ENCODE peak calls at places on chromosome 4, in six cellular contexts. U is H9, E is H1, F is IMR-90, D is trophoblast cell, K is mesenchymal stem cell. X is an unnamed sample. For H3K79me1, the result is how much of the 10 kb centered on the place peaks cover.

GRCh38 chr4:102620697-102621497 is 119.7 kb downstream of the NFKB1 start:
- DNase-seq in F (peak), U (no peak), E (no peak), D (peak), K (peak), X (peak)

GRCh38 chr4:119040711-119041185 is 94.9 kb upstream of the MYOZ2 start:
- DNase-seq in E (no peak), F (peak), K (peak), D (peak), U (peak), X (no peak)

GRCh38 chr4:134089885-134090284 is 111.7 kb downstream of the PABPC4L start:
- DNase-seq in K (no peak), D (peak), U (no peak), F (no peak), E (no peak), X (no peak)

GRCh38 chr4:32142075-32142474 is 1421.9 kb downstream of the PCDH7 start:
- DNase-seq in D (no peak), F (no peak), K (no peak), U (no peak), E (no peak), X (no peak)

GRCh38 chr4:152100378-152101201 is 339.8 kb upstream of the GATB start:
- DNase-seq in U (no peak), D (no peak), F (no peak), E (no peak), K (no peak), X (no peak)

GRCh38 chr4:76388160-76388908 is 32.6 kb downstream of the CCDC158 start:
- DNase-seq in F (no peak), U (no peak), K (no peak), D (peak), E (no peak), X (no peak)

GRCh38 chr4:74433043-74433442 is 11.9 kb upstream of the AREG start:
- DNase-seq in D (peak), U (no peak), K (no peak), F (peak), E (no peak), X (no peak)

GRCh38 chr4:48967626-48968025 is 18.4 kb upstream of the CWH43 start:
- DNase-seq in D (peak), K (no peak), U (no peak), E (no peak), F (peak), X (no peak)

GRCh38 chr4:4647041-4647440 is 105.2 kb upstream of the STX18 start:
- DNase-seq in D (no peak), K (no peak), E (no peak), F (peak), U (no peak), X (no peak)

GRCh38 chr4:11625206-11625605 is 196.5 kb upstream of the HS3ST1 start:
- DNase-seq in F (no peak), D (no peak), K (no peak), U (no peak), E (no peak), X (no peak)

GRCh38 chr4:65665951-65666523 is 4.3 kb downstream of the EPHA5 start:
- DNase-seq in E (no peak), F (no peak), K (peak), D (no peak), U (no peak), X (peak)

GRCh38 chr4:20028694-20029093 is 223.0 kb upstream of the SLIT2 start:
- DNase-seq in E (no peak), D (no peak), K (no peak), F (peak), U (no peak), X (no peak)

GRCh38 chr4:86174496-86174895 is 185.4 kb downstream of the MAPK10 start:
- DNase-seq in D (no peak), E (no peak), F (no peak), K (no peak), U (no peak), X (no peak)

GRCh38 chr4:181745933-181746627 is 497.1 kb upstream of the TENM3 start:
- DNase-seq in E (no peak), K (no peak), F (no peak), U (no peak), D (peak), X (no peak)

GRCh38 chr4:1183985-1184773 is 11.8 kb upstream of the SPON2 start:
- DNase-seq in D (no peak), K (no peak), U (no peak), F (no peak), E (no peak), X (no peak)

GRCh38 chr4:56288663-56289062 is 98.6 kb downstream of the AASDH start:
- DNase-seq in F (no peak), E (no peak), K (no peak), U (no peak), D (no peak), X (no peak)

GRCh38 chr4:184358521-184359232 is 115.7 kb downstream of the IRF2 start:
- DNase-seq in E (no peak), F (no peak), D (no peak), K (no peak), U (peak), X (no peak)

GRCh38 chr4:77073981-77074865 is 1.6 kb downstream of the CCNI start:
- DNase-seq in K (no peak), D (peak), U (no peak), F (no peak), E (no peak), X (no peak)

GRCh38 chr4:86942185-86942666 is 7.4 kb downstream of the AFF1 start:
- DNase-seq in U (no peak), E (no peak), F (peak), D (peak), K (peak), X (no peak)

GRCh38 chr4:163895369-163896005 is 401.0 kb downstream of the TMA16 start:
- DNase-seq in K (no peak), E (no peak), F (no peak), D (no peak), U (no peak), X (no peak)

GRCh38 chr4:16836324-16836723 is 62.1 kb downstream of the LDB2 start:
- DNase-seq in F (no peak), D (no peak), U (no peak), E (no peak), K (no peak), X (no peak)

GRCh38 chr4:48653217-48654014 is 126.7 kb downstream of the FRYL start:
- DNase-seq in U (no peak), K (peak), E (no peak), D (peak), F (peak), X (peak)

GRCh38 chr4:182653596-182653995 is 263.6 kb downstream of the DCTD start:
- DNase-seq in U (no peak), D (no peak), E (no peak), F (peak), K (no peak), X (no peak)

GRCh38 chr4:64617813-64618212 is 208.6 kb upstream of the TECRL start:
- DNase-seq in U (no peak), E (no peak), F (no peak), D (peak), K (no peak), X (no peak)

GRCh38 chr4:1597021-1597931 is 86.8 kb downstream of the FAM53A start:
- DNase-seq in F (no peak), E (no peak), D (no peak), U (no peak), K (no peak), X (no peak)

GRCh38 chr4:136751530-136751929 is 780.8 kb downstream of the PCDH18 start:
- DNase-seq in E (no peak), U (no peak), F (peak), K (no peak), D (no peak), X (no peak)

GRCh38 chr4:85925071-85925470 is 434.8 kb downstream of the MAPK10 start:
- DNase-seq in D (no peak), E (no peak), F (no peak), U (no peak), K (no peak), X (no peak)

GRCh38 chr4:47662975-47663374 is 174.9 kb downstream of the CORIN start:
- DNase-seq in F (no peak), U (no peak), D (peak), E (no peak), K (no peak), X (no peak)

GRCh38 chr4:158018090-158018808 is 154.6 kb downstream of the GASK1B start:
- DNase-seq in E (no peak), U (no peak), K (no peak), F (no peak), D (no peak), X (no peak)

GRCh38 chr4:44760142-44760898 is 34.0 kb upstream of the GNPDA2 start:
- DNase-seq in E (no peak), U (no peak), D (peak), K (peak), F (peak), X (peak)

GRCh38 chr4:150297861-150298474 is 219.7 kb downstream of the DCLK2 start:
- DNase-seq in D (peak), U (no peak), K (peak), E (no peak), F (peak), X (peak)

GRCh38 chr4:109186458-109186945 is 116.0 kb downstream of the COL25A1 start:
- DNase-seq in U (no peak), D (no peak), F (no peak), K (no peak), E (no peak), X (no peak)

GRCh38 chr4:17811078-17811603 is 362 bp downstream of the NCAPG start:
- DNase-seq in F (no peak), K (no peak), E (no peak), U (no peak), D (no peak), X (no peak)

DNA sequence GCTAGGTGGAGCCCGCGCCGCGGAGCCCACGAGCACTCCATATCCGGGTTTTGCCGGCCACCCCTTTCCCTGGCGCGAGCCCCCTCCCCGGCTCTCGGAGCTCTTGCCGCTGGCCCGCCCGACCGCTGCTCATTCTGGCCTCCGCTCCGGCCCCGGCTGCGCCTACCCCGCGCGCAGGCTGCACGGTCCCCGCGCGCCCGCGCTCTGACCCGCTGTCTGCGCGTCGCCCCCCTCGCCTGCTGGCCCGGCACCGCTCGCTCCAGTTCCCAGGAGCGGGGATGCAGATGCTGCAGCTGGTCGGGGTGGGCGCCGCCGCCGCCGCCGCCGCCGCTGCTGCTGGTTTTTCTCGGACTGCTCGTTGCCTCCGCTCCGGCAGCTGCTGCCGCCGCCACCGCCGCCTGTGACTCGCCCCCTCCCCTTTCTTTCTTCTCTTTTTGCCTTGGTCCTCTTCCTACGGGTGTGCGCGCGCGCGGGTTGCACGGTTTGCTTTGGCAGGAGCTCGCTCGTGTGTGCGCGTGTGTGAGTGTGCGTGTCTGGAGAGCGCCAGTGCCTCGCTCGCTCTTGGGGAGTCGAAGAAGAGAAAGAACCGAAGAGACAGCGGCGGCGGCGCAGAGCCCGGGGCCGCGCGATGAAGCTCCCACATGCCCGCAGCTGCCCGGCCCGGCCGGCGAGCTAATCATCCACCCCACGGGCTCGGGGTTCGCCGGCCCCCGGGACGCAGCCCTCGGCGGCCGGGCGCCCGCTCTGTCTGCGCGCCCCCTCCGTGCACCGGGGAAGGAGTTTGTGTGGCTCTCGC is at the start of gene ADGRL3:
- DNase-seq in U (peak), F (peak), K (peak), E (peak), D (peak), X (peak)
- H2AFZ ChIP-seq in U (no peak), F (peak), K (peak), E (no peak), D (peak), X (peak)

DNA sequence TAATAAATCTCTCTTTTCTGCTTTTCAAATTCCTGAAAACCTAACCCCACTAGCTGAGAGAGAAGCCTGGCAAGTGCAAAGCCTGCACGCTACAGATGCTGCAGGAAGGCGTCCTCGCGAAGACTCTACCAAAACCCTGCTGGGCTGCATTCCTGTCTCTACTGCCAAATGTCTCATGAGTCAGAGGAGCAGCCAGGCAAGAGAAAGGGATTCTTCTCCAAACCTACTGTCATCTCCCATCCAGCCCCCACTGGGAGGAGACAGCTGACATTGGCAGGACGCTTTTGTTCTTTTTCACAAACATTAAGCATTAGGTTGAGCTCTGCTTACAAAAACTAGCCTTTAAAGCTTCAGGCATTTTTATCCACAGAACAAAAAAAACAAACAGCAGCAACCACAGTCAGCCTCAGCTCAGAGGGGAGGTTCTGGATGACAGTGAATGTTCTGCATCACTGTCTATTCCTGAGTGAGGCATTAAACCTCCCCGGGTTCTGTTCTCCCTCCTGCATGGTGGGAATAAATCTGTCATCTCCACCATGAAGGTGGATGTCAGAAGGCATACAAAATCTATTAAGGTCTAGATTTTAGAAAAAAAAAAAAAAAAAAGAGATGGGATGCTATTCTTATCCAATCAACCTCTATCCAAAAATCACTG is 17.9 kb downstream of the CRMP1 start:
- DNase-seq in E (no peak), K (no peak), F (peak), U (peak), D (peak), X (no peak)
- H3K79me1 ChIP-seq in E (under half), K (under half), F (under half), U (under half), D (under half), X (under half)

DNA sequence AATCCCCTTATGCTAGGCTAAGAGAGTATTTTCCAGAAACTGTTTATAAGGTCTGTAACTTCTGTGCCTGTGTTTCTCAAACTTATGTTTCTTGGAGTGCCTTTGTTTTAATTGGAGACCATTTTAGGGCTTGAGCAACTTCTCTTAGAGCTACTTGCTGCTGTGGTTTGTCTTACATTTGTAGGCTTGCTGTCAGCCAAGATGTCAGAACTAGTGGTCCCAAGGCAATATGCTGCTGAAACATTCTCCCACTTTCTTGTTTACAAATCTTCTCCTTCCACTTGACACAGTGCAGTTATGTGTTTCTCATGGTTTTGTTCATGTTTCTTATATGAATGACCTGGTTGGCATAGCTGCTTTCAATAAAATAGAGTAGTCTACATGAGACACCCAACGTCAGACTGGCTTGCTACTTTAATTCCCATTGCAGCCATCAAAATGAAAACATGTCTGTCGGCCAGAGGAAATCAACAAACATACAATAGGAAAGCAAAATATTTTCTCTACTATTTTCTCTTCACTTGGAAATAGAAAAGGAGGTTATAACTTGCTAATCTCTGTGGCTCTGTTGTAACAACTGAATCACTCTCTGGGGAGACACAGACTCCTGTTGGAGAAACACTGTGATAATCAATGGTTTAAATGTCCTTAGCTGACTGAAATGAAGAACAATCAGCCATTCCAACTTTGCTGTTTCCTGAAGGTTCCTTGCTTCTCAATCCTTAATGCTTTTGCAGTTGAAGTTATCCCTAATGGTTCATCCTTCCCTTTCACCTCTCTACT is 426.4 kb downstream of the PDGFC start:
- DNase-seq in D (no peak), F (peak), E (no peak), K (peak), U (no peak), X (no peak)
- H2AFZ ChIP-seq in D (no peak), F (no peak), E (no peak), K (no peak), U (no peak), X (no peak)

GRCh38 chr4:5882947-5883346 is 9.9 kb downstream of the CRMP1 start:
- DNase-seq in K (no peak), E (no peak), U (no peak), F (no peak), D (no peak), X (no peak)
- H3K79me1 ChIP-seq in K (under half), E (under half), U (under half), F (under half), D (under half), X (under half)

GRCh38 chr4:122539861-122540465 is 80.9 kb downstream of the IL21 start:
- DNase-seq in K (no peak), F (peak), U (no peak), D (peak), E (no peak), X (no peak)
- H2AFZ ChIP-seq in K (no peak), F (no peak), U (no peak), D (no peak), E (no peak), X (no peak)

GRCh38 chr4:26127851-26128337 is 192.9 kb upstream of the RBPJ start:
- DNase-seq in D (no peak), F (no peak), K (no peak), U (no peak), E (no peak), X (no peak)
- H3K79me1 ChIP-seq in D (under half), F (under half), K (under half), U (under half), E (under half), X (under half)

GRCh38 chr4:165872443-165873297 is at the start of gene TLL1:
- DNase-seq in U (peak), K (peak), E (no peak), F (no peak), D (peak), X (no peak)
- H2AFZ ChIP-seq in U (no peak), K (no peak), E (peak), F (peak), D (no peak), X (peak)